ENCODE peak calls at places on chromosomes 12 and 14, in five cellular contexts. R, N, G, E and Y are unnamed samples.

GRCh38 chr12:50992814-50993213 is 33.4 kb downstream of the SLC11A2 start:
- DNase-seq in R (peak), N (peak), G (no peak), E (no peak), Y (no peak)

GRCh38 chr14:90460136-90460535 is 63.3 kb downstream of the CALM1 start:
- DNase-seq in R (no peak), N (no peak), G (peak), E (no peak), Y (no peak)

GRCh38 chr12:132490481-132491348 is 764 bp downstream of the FBRSL1 start:
- DNase-seq in R (peak), N (peak), G (peak), E (no peak), Y (no peak)

GRCh38 chr14:92525318-92526095 is 11.9 kb downstream of the RIN3 start:
- DNase-seq in R (no peak), N (no peak), G (no peak), E (no peak), Y (no peak)

GRCh38 chr14:100056964-100057817 is 8.0 kb upstream of the EVL start:
- DNase-seq in R (peak), N (peak), G (peak), E (peak), Y (peak)

GRCh38 chr12:108325549-108325948 is 13.6 kb downstream of the CMKLR1 start:
- DNase-seq in R (no peak), N (no peak), G (no peak), E (no peak), Y (no peak)

GRCh38 chr12:95118138-95118787 is 44.8 kb upstream of the NR2C1 start:
- DNase-seq in R (peak), N (peak), G (peak), E (no peak), Y (no peak)

GRCh38 chr12:88726806-88727722 is 146.8 kb upstream of the KITLG start:
- DNase-seq in R (peak), N (no peak), G (no peak), E (no peak), Y (no peak)

GRCh38 chr12:128057586-128057985 is 209.4 kb upstream of the TMEM132C start:
- DNase-seq in R (no peak), N (no peak), G (no peak), E (no peak), Y (no peak)

GRCh38 chr12:78210494-78210860 is 379.8 kb downstream of the NAV3 start:
- DNase-seq in R (no peak), N (no peak), G (no peak), E (no peak), Y (no peak)

GRCh38 chr14:75282166-75282547 is 3.5 kb downstream of the FOS start:
- DNase-seq in R (peak), N (no peak), G (peak), E (no peak), Y (no peak)

GRCh38 chr14:22908601-22909000 is 10.3 kb downstream of the RBM23 start:
- DNase-seq in R (peak), N (no peak), G (peak), E (no peak), Y (no peak)

GRCh38 chr12:94585624-94586023 is 64.7 kb downstream of the TMCC3 start:
- DNase-seq in R (no peak), N (no peak), G (no peak), E (no peak), Y (no peak)

GRCh38 chr12:53070901-53071492 is 8.2 kb downstream of the SPRYD3 start:
- DNase-seq in R (peak), N (peak), G (no peak), E (no peak), Y (no peak)